ENCODE peak calls at places on chromosomes 3 and 15, in nine cellular contexts. B is cardiac muscle cell; P is amygdala; J is T-helper 1 cell; X is stimulated activated CD4-positive, alpha-beta T cell treated with anti-CD3 and anti-CD28 coated beads, Interleukin-1b, Interleukin-23, amount 100 ng/mL, for 24 hours; T is prostate gland; R is GM20000; Y is effector CD4-positive, alpha-beta T cell; V is nephron progenitor cell. N is an unnamed sample.

GRCh38 chr15:73637527-73637926 is 4.3 kb upstream of the NPTN start:
- DNase-seq in V (no peak), J (no peak), B (peak), Y (no peak), P (no peak), R (no peak), T (no peak), X (no peak), N (no peak)

GRCh38 chr15:22956257-22956979 is 23.8 kb downstream of the CYFIP1 start:
- DNase-seq in V (no peak), R (no peak), B (peak), Y (no peak), P (no peak), X (no peak), T (no peak), J (no peak), N (no peak)

GRCh38 chr15:88080616-88081015 is 175.9 kb downstream of the NTRK3 start:
- DNase-seq in R (no peak), V (no peak), P (no peak), B (no peak), Y (no peak), X (no peak), T (no peak), J (no peak), N (no peak)

GRCh38 chr15:41934843-41935242 is 37.5 kb downstream of the EHD4 start:
- DNase-seq in J (peak), Y (peak), T (no peak), V (no peak), X (no peak), P (no peak), B (no peak), R (peak), N (no peak)

GRCh38 chr3:165125836-165126235 is 47.5 kb upstream of the SI start:
- DNase-seq in T (no peak), Y (no peak), V (no peak), B (no peak), P (no peak), J (no peak), R (no peak), X (no peak), N (no peak)

GRCh38 chr3:98884675-98885371 is 16.7 kb downstream of the DCBLD2 start:
- DNase-seq in R (no peak), P (no peak), X (no peak), Y (no peak), V (no peak), T (no peak), B (peak), J (no peak), N (no peak)

GRCh38 chr3:184666422-184666821 is 45.4 kb downstream of the MAGEF1 start:
- DNase-seq in P (no peak), J (no peak), V (no peak), X (no peak), T (no peak), Y (no peak), R (no peak), B (no peak), N (no peak)

GRCh38 chr3:39086066-39086657 is 21.3 kb downstream of the GORASP1 start:
- DNase-seq in P (no peak), T (no peak), X (no peak), Y (no peak), R (no peak), V (no peak), J (no peak), B (no peak), N (no peak)

GRCh38 chr3:51544011-51544775 is 5.7 kb downstream of the RAD54L2 start:
- DNase-seq in X (no peak), J (no peak), Y (no peak), V (no peak), R (no peak), B (peak), P (no peak), T (no peak), N (no peak)

GRCh38 chr15:58770519-58770856 is 614 bp upstream of the MINDY2 start:
- DNase-seq in V (no peak), P (no peak), B (peak), R (peak), J (no peak), T (no peak), Y (no peak), X (no peak), N (no peak)

GRCh38 chr15:43465105-43465504 is 27.9 kb downstream of the TP53BP1 start:
- DNase-seq in X (no peak), P (no peak), Y (no peak), T (no peak), J (no peak), B (peak), R (no peak), V (no peak), N (no peak)

N was measured in body of pancreas.